ENCODE peak calls at places on chromosomes 6 and 20, in six cellular contexts. N is ELF-1; F is NCI-H1105 treated with DMSO at 0.1 percent for 48 hours; M is activated CD4-positive, alpha-beta T cell treated with anti-CD3 and anti-CD28 coated beads for 24 hours; H is NCI-H345; R is T follicular helper cell. X is an unnamed sample.

GRCh38 chr20:4820833-4821518 is 99.3 kb downstream of the PRND start:
- DNase-seq in N (no peak), F (peak), R (no peak), H (no peak), M (no peak), X (no peak)

GRCh38 chr20:53028337-53029007 is 56.3 kb downstream of the TSHZ2 start:
- DNase-seq in R (no peak), H (no peak), F (no peak), N (no peak), M (no peak), X (no peak)

GRCh38 chr20:830011-830521 is 3.4 kb upstream of the FAM110A start:
- DNase-seq in R (no peak), M (no peak), F (no peak), N (no peak), H (no peak), X (no peak)

GRCh38 chr6:135830452-135830851 is 21.0 kb upstream of the PDE7B start:
- DNase-seq in F (no peak), N (no peak), M (no peak), H (no peak), R (no peak), X (no peak)

GRCh38 chr20:6120491-6120988 is 2.3 kb downstream of the FERMT1 start:
- DNase-seq in N (no peak), H (no peak), F (no peak), R (no peak), M (no peak), X (no peak)

GRCh38 chr6:135089901-135090300 is 35.3 kb upstream of the HBS1L start:
- DNase-seq in F (no peak), R (no peak), N (no peak), H (no peak), M (no peak), X (no peak)

GRCh38 chr6:41271901-41272395 is 14.5 kb downstream of the TREM1 start:
- DNase-seq in N (no peak), H (no peak), F (no peak), M (no peak), R (no peak), X (no peak)

GRCh38 chr20:46636514-46636913 is 14.7 kb downstream of the SLC13A3 start:
- DNase-seq in F (no peak), N (no peak), M (no peak), H (no peak), R (no peak), X (no peak)

GRCh38 chr6:30006170-30007131 is 54.6 kb upstream of the POLR1H start:
- DNase-seq in M (no peak), R (no peak), N (peak), H (no peak), F (no peak), X (no peak)

GRCh38 chr6:10659697-10660348 is 34.6 kb downstream of the C6orf52 start:
- DNase-seq in R (no peak), H (peak), M (no peak), N (peak), F (peak), X (no peak)

GRCh38 chr6:105177521-105177920 is 2.3 kb downstream of the POPDC3 start:
- DNase-seq in H (no peak), R (no peak), N (no peak), M (no peak), F (no peak), X (no peak)

GRCh38 chr6:141562181-141562800 is 570.4 kb upstream of the GJE1 start:
- DNase-seq in M (no peak), R (no peak), N (peak), H (no peak), F (peak), X (no peak)

GRCh38 chr6:70709826-70710225 is 42.1 kb downstream of the SMAP1 start:
- DNase-seq in R (no peak), N (no peak), F (no peak), H (no peak), M (no peak), X (no peak)

GRCh38 chr6:30844118-30844535 is 40.2 kb upstream of the DDR1 start:
- DNase-seq in H (no peak), R (no peak), F (no peak), N (peak), M (no peak), X (no peak)

GRCh38 chr20:9442858-9443257 is 71.5 kb upstream of the LAMP5 start:
- DNase-seq in F (peak), H (no peak), N (no peak), M (no peak), R (no peak), X (no peak)

GRCh38 chr6:2970753-2971419 is 481 bp downstream of the SERPINB6 start:
- DNase-seq in N (peak), M (no peak), H (no peak), R (peak), F (no peak), X (no peak)

GRCh38 chr6:161817881-161818280 is 544.0 kb upstream of the AGPAT4 start:
- DNase-seq in R (no peak), F (no peak), H (no peak), N (no peak), M (no peak), X (no peak)

GRCh38 chr6:106939208-106939607 is 35.3 kb downstream of the CD24 start:
- DNase-seq in F (peak), M (no peak), N (no peak), R (no peak), H (peak), X (no peak)

GRCh38 chr6:109117346-109118035 is 22.2 kb downstream of the CEP57L1 start:
- DNase-seq in F (no peak), H (no peak), N (no peak), M (no peak), R (no peak), X (no peak)

X was measured in NCI-H187 treated with DMSO at 0.1 percent for 48 hours.